ENCODE peak calls at places on chromosome 20, in nine cellular contexts. E is upper lobe of right lung, I is AG04449, A is epithelial cell of esophagus, W is fibroblast of lung, L is BJ, Q is astrocyte of the spinal cord, F is HCT116, H is bronchial epithelial cell. X is an unnamed sample.

GRCh38 chr20:2796011-2796660 is 4.3 kb downstream of the CPXM1 start:
- DNase-seq in F (no peak), W (no peak), H (no peak), E (no peak), A (no peak), I (no peak), L (no peak), Q (no peak), X (no peak)

GRCh38 chr20:38167851-38168760 is 3.0 kb upstream of the TGM2 start:
- DNase-seq in H (peak; percentile 82), E (peak; percentile 86), I (peak; percentile 73), A (peak; percentile 80), F (no peak), L (peak; percentile 77), W (peak; percentile 97), Q (peak; percentile 83), X (peak; percentile 92)

GRCh38 chr20:41228858-41229257 is 88.7 kb downstream of the ZHX3 start:
- DNase-seq in L (no peak), E (no peak), W (no peak), H (no peak), F (no peak), I (no peak), Q (no peak), A (no peak), X (peak; percentile 16)

GRCh38 chr20:1854246-1854645 is 41.0 kb upstream of the SIRPA start:
- DNase-seq in A (no peak), H (no peak), I (no peak), W (no peak), F (no peak), E (no peak), Q (no peak), L (no peak), X (no peak)

GRCh38 chr20:35629432-35630145 is 14.0 kb downstream of the SPAG4 start:
- DNase-seq in F (no peak), L (no peak), E (no peak), W (no peak), H (no peak), A (no peak), Q (no peak), I (no peak), X (no peak)

GRCh38 chr20:51799586-51799985 is 2.7 kb downstream of the SALL4 start:
- DNase-seq in E (no peak), H (no peak), A (no peak), Q (no peak), F (no peak), W (no peak), I (no peak), L (no peak), X (no peak)

GRCh38 chr20:46740214-46740609 is 30.8 kb downstream of the SLC2A10 start:
- DNase-seq in W (no peak), E (no peak), Q (no peak), A (no peak), F (no peak), H (no peak), I (no peak), L (no peak), X (no peak)

GRCh38 chr20:22768779-22769178 is 184.4 kb upstream of the FOXA2 start:
- DNase-seq in I (no peak), Q (no peak), F (no peak), W (no peak), E (no peak), H (peak; percentile 44), A (peak; percentile 31), L (no peak), X (peak; percentile 39)

GRCh38 chr20:37955511-37955910 is 52.6 kb downstream of the VSTM2L start:
- DNase-seq in F (no peak), I (no peak), Q (no peak), H (no peak), A (no peak), L (no peak), E (no peak), W (no peak), X (no peak)

GRCh38 chr20:62951896-62952372 is 575 bp upstream of the SLC17A9 start:
- DNase-seq in W (no peak), A (no peak), Q (no peak), F (no peak), I (no peak), H (no peak), E (no peak), L (no peak), X (no peak)
- H3K4me3 ChIP-seq in W (no peak overlapping the region), A (no peak overlapping the region), Q (no peak overlapping the region), F (peak overlapping the region; percentile 77), I (peak overlapping the region; percentile 49), H (no peak overlapping the region), E (peak overlapping the region; percentile 39), L (peak overlapping the region; percentile 55), X (peak overlapping the region; percentile 52)

DNA sequence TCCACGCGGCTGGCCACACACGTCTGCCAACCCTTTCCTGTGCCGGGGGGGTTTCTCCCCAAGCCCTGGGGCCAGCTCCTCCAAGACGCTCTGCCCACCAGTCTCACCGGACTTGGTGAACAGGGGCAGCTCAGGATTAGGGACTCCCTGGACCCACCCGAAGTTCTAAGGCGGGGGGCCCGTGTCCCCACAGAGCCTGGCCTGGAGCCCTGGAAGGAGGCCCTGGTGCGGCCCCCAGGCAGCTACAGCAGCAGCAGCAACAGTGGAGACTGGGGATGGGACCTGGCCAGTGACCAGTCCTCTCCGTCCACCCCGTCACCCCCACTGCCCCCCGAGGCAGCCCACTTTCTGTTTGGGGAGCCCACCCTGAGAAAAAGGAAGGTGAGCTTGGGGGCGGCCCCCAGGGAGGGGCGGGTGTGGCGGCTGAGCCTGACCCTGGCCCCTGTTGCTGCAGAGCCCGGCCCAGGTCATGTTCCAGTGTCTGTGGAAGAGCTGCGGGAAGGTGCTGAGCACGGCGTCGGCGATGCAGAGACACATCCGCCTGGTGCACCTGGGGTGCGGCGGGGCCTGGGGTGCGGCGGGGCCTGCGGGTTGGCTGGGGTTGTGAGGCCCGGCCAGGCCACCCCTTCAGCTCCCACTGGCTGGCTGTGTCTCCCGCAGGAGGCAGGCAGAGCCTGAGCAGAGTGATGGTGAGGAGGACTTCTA is 2.3 kb downstream of the SLC2A4RG start:
- DNase-seq in E (peak; percentile 66), W (no peak), I (no peak), H (no peak), F (no peak), A (no peak), L (no peak), Q (no peak), X (no peak)
- H3K4me3 ChIP-seq in E (peak overlapping the region; percentile 63), W (peak overlapping the region; percentile 65), I (peak overlapping the region; percentile 75), H (peak overlapping the region; percentile 67), F (peak overlapping the region; percentile 76), A (peak overlapping the region; percentile 59), L (peak overlapping the region; percentile 74), Q (peak overlapping the region; percentile 69), X (peak overlapping the region; percentile 60)

DNA sequence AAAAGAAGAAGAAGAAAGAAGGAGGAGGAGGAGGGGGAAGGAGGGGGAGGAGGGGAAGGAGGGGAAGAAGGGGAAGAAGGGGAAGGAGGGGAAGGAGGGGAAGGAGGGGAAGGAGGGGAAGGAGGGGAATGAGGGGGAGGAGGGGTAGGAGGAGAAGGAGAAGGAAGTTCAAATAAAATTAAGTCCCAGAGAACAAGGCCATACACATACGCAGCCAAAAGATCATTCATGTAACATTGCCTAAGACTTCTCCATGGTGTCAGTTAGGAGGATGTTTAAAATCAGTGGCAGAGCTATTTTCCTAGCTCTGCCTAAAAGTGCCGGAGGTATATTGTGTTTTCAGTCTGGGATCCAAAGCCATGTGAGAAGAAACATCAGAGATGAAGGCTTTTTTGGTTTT is 75.8 kb downstream of the PLCB4 start:
- DNase-seq in Q (no peak), L (no peak), A (no peak), I (no peak), F (no peak), H (no peak), W (no peak), E (no peak), X (no peak)
- H3K4me3 ChIP-seq in Q (no peak overlapping the region), L (no peak overlapping the region), A (no peak overlapping the region), I (no peak overlapping the region), F (no peak overlapping the region), H (no peak overlapping the region), W (no peak overlapping the region), E (no peak overlapping the region), X (no peak overlapping the region)

GRCh38 chr20:18224968-18225568 is 63.3 kb upstream of the ZNF133 start:
- DNase-seq in L (peak; percentile 2), A (peak; percentile 76), Q (peak; percentile 71), I (no peak), H (peak; percentile 73), E (no peak), W (peak; percentile 59), F (peak; percentile 12), X (peak; percentile 79)
- H3K4me3 ChIP-seq in L (no peak overlapping the region), A (no peak overlapping the region), Q (no peak overlapping the region), I (no peak overlapping the region), H (no peak overlapping the region), E (no peak overlapping the region), W (peak overlapping the region; percentile 13), F (peak overlapping the region; percentile 16), X (peak overlapping the region; percentile 13)

GRCh38 chr20:59253779-59254319 is 46.6 kb upstream of the EDN3 start:
- DNase-seq in Q (no peak), H (no peak), W (no peak), E (no peak), A (no peak), L (no peak), I (no peak), F (no peak), X (no peak)

GRCh38 chr20:59258103-59258705 is 42.2 kb upstream of the EDN3 start:
- DNase-seq in H (no peak), L (no peak), I (no peak), Q (no peak), W (no peak), F (no peak), E (no peak), A (no peak), X (no peak)

GRCh38 chr20:59255256-59255655 is 45.2 kb upstream of the EDN3 start:
- DNase-seq in L (no peak), E (no peak), F (no peak), A (no peak), H (no peak), Q (no peak), W (no peak), I (no peak), X (no peak)

GRCh38 chr20:59250293-59250692 is 50.1 kb upstream of the EDN3 start:
- DNase-seq in L (no peak), A (no peak), I (no peak), H (no peak), F (no peak), W (no peak), Q (no peak), E (no peak), X (no peak)

GRCh38 chr20:59253325-59253724 is 47.1 kb upstream of the EDN3 start:
- DNase-seq in L (no peak), I (no peak), Q (no peak), E (no peak), F (no peak), H (no peak), A (no peak), W (no peak), X (no peak)
- H3K4me3 ChIP-seq in L (no peak overlapping the region), I (no peak overlapping the region), Q (no peak overlapping the region), E (no peak overlapping the region), F (no peak overlapping the region), H (no peak overlapping the region), A (no peak overlapping the region), W (no peak overlapping the region), X (no peak overlapping the region)

DNA sequence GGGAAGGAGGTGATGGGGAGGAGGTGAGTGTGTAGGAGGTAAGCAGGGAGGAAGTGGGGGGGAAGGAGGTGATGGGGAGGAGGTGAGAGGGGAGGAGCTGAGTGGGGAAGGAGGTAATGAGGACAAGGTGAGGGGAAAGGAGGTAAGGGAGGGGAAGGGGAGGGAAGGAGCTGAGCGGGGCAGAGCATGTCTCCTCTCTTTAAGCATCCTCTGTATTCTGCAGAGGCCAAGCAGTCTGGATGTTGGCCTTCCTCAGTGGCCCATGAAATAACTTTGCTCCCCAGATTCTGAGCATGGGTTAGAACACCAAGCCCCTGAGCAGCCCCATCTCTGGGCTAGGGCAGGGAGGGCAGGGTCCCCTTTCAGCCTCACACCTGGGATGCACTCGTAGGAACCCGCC is 84.6 kb downstream of the EDN3 start:
- DNase-seq in W (no peak), Q (no peak), I (no peak), F (no peak), A (no peak), E (no peak), L (no peak), H (no peak), X (no peak)
- H3K4me3 ChIP-seq in W (no peak overlapping the region), Q (no peak overlapping the region), I (no peak overlapping the region), F (no peak overlapping the region), A (no peak overlapping the region), E (no peak overlapping the region), L (no peak overlapping the region), H (no peak overlapping the region), X (no peak overlapping the region)